ENCODE peak calls at places on chromosome 13, in eight cellular contexts. E is lower leg skin; T is myocyte; Y is WTC11; K is progenitor cell of endocrine pancreas; P is activated naive CD8-positive, alpha-beta T cell treated with anti-CD3 and anti-CD28 coated beads, Interleukin-2, amount 50 U/mL, for 24 hours; U is dorsolateral prefrontal cortex; F is fibroblast of lung. V is an unnamed sample.
A peak's percentile ranks its signal among the peaks of the same experiment; 100 is the strongest.

GRCh38 chr13:19927117-19927734 is 31.3 kb upstream of the ZMYM2 start:
- DNase-seq in E (no peak), T (peak; percentile 50), Y (no peak), K (no peak), P (no peak), U (no peak), F (peak; percentile 24), V (peak; percentile 22)

GRCh38 chr13:81018936-81019335 is 678.0 kb upstream of the SPRY2 start:
- DNase-seq in E (no peak), T (no peak), Y (no peak), K (no peak), P (no peak), U (no peak), F (no peak), V (no peak)

GRCh38 chr13:98987275-98987674 is 9.4 kb upstream of the DOCK9 start:
- DNase-seq in E (no peak), T (no peak), Y (no peak), K (no peak), P (no peak), U (no peak), F (no peak), V (no peak)

GRCh38 chr13:52399708-52400107 is 6.3 kb downstream of the THSD1 start:
- DNase-seq in E (no peak), T (no peak), Y (no peak), K (no peak), P (no peak), U (no peak), F (no peak), V (no peak)

GRCh38 chr13:46728777-46729176 is 68.2 kb downstream of the ESD start:
- DNase-seq in E (no peak), T (peak; percentile 23), Y (no peak), K (no peak), P (peak; percentile 54), U (no peak), F (no peak), V (peak; percentile 42)

GRCh38 chr13:96248103-96248502 is 158.2 kb downstream of the HS6ST3 start:
- DNase-seq in E (no peak), T (no peak), Y (no peak), K (no peak), P (no peak), U (no peak), F (no peak), V (no peak)

GRCh38 chr13:44715287-44716224 is 139.4 kb upstream of the TSC22D1 start:
- DNase-seq in E (no peak), T (peak; percentile 51), Y (no peak), K (no peak), P (no peak), U (no peak), F (peak; percentile 35), V (no peak)

GRCh38 chr13:76009491-76009890 is 373.4 kb downstream of the LMO7 start:
- DNase-seq in E (no peak), T (peak; percentile 62), Y (no peak), K (no peak), P (no peak), U (no peak), F (peak; percentile 53), V (no peak)

GRCh38 chr13:106178816-106179215 is 356.6 kb downstream of the EFNB2 start:
- DNase-seq in E (no peak), T (peak; percentile 71), Y (no peak), K (no peak), P (no peak), U (no peak), F (no peak), V (no peak)

GRCh38 chr13:45737571-45738002 is 35.5 kb downstream of the CBY2 start:
- DNase-seq in E (no peak), T (no peak), Y (peak; percentile 59), K (no peak), P (peak; percentile 23), U (no peak), F (no peak), V (peak; percentile 69)

GRCh38 chr13:100542546-100543156 is 45.9 kb downstream of the GGACT start:
- DNase-seq in E (no peak), T (peak; percentile 50), Y (no peak), K (no peak), P (no peak), U (no peak), F (peak; percentile 29), V (peak; percentile 54)

GRCh38 chr13:97810152-97810551 is 143.3 kb upstream of the IPO5 start:
- DNase-seq in E (no peak), T (peak; percentile 23), Y (no peak), K (no peak), P (no peak), U (no peak), F (peak; percentile 5), V (peak; percentile 3)

GRCh38 chr13:21690955-21691354 is 20.1 kb downstream of the FGF9 start:
- DNase-seq in E (no peak), T (no peak), Y (no peak), K (no peak), P (no peak), U (no peak), F (no peak), V (no peak)

GRCh38 chr13:98401936-98402335 is 175.0 kb downstream of the STK24 start:
- DNase-seq in E (no peak), T (no peak), Y (no peak), K (no peak), P (no peak), U (no peak), F (no peak), V (no peak)

GRCh38 chr13:106234656-106235055 is 300.8 kb downstream of the EFNB2 start:
- DNase-seq in E (no peak), T (no peak), Y (no peak), K (no peak), P (no peak), U (no peak), F (no peak), V (no peak)

GRCh38 chr13:62627226-62627625 is 1211.6 kb upstream of the PCDH20 start:
- DNase-seq in E (no peak), T (no peak), Y (no peak), K (no peak), P (no peak), U (no peak), F (no peak), V (no peak)

GRCh38 chr13:47837906-47838305 is 163.2 kb downstream of the SUCLA2 start:
- DNase-seq in E (no peak), T (peak; percentile 45), Y (no peak), K (no peak), P (no peak), U (no peak), F (no peak), V (no peak)

GRCh38 chr13:49063526-49063925 is 87.8 kb downstream of the FNDC3A start:
- DNase-seq in E (no peak), T (no peak), Y (no peak), K (no peak), P (no peak), U (no peak), F (peak; percentile 30), V (no peak)

GRCh38 chr13:96422002-96422401 is 332.1 kb downstream of the HS6ST3 start:
- DNase-seq in E (no peak), T (no peak), Y (no peak), K (no peak), P (no peak), U (no peak), F (no peak), V (no peak)

GRCh38 chr13:92842145-92842544 is 384.5 kb upstream of the GPC6 start:
- DNase-seq in E (no peak), T (peak; percentile 76), Y (no peak), K (no peak), P (no peak), U (no peak), F (peak; percentile 97), V (no peak)

GRCh38 chr13:50871405-50871804 is 27.9 kb upstream of the DLEU7 start:
- DNase-seq in E (no peak), T (no peak), Y (no peak), K (no peak), P (no peak), U (no peak), F (no peak), V (no peak)

GRCh38 chr13:27960362-27961226 is 8.5 kb downstream of the CDX2 start:
- DNase-seq in E (no peak), T (peak; percentile 12), Y (peak; percentile 89), K (peak; percentile 76), P (peak; percentile 58), U (no peak), F (no peak), V (peak; percentile 18)

GRCh38 chr13:99357920-99358319 is 50.7 kb upstream of the GPR183 start:
- DNase-seq in E (peak; percentile 11), T (no peak), Y (no peak), K (no peak), P (no peak), U (no peak), F (no peak), V (no peak)

GRCh38 chr13:40319699-40320586 is 346.5 kb downstream of the FOXO1 start:
- DNase-seq in E (no peak), T (no peak), Y (no peak), K (no peak), P (no peak), U (no peak), F (no peak), V (no peak)

V was measured in KBM-7.